ENCODE peak calls at places on chromosomes 1 and 21, in nine cellular contexts. One of them, this sample, is unnamed.

GRCh38 chr1:53348491-53349368 is 20.9 kb upstream of the LRP8 start:
- DNase-seq in astrocyte of the spinal cord: no peak
- DNase-seq in IMR-90: no peak
- DNase-seq in stomach: peak; percentile 8
- DNase-seq in pancreas: no peak
- DNase-seq in GM10248: no peak
- DNase-seq in tibial artery: peak; percentile 12
- DNase-seq in fibroblast of mammary gland: no peak
- DNase-seq in neural crest cell: no peak
- DNase-seq in this sample: peak; percentile 76

GRCh38 chr21:44720170-44720569 is 8.8 kb upstream of the TSPEAR start:
- DNase-seq in astrocyte of the spinal cord: no peak
- DNase-seq in IMR-90: no peak
- DNase-seq in stomach: no peak
- DNase-seq in pancreas: no peak
- DNase-seq in GM10248: no peak
- DNase-seq in tibial artery: no peak
- DNase-seq in fibroblast of mammary gland: no peak
- DNase-seq in neural crest cell: no peak
- DNase-seq in this sample: no peak

GRCh38 chr1:197471248-197472035 is 203.4 kb downstream of the CRB1 start:
- DNase-seq in astrocyte of the spinal cord: peak; percentile 31
- DNase-seq in IMR-90: no peak
- DNase-seq in stomach: no peak
- DNase-seq in pancreas: no peak
- DNase-seq in GM10248: no peak
- DNase-seq in tibial artery: no peak
- DNase-seq in fibroblast of mammary gland: no peak
- DNase-seq in neural crest cell: no peak
- DNase-seq in this sample: no peak

GRCh38 chr1:226697151-226697575 is 41.9 kb downstream of the ITPKB start:
- DNase-seq in astrocyte of the spinal cord: peak; percentile 87
- DNase-seq in IMR-90: peak; percentile 89
- DNase-seq in stomach: no peak
- DNase-seq in pancreas: no peak
- DNase-seq in GM10248: peak; percentile 55
- DNase-seq in tibial artery: no peak
- DNase-seq in fibroblast of mammary gland: peak; percentile 88
- DNase-seq in neural crest cell: no peak
- DNase-seq in this sample: no peak

GRCh38 chr1:38858833-38859560 is 575 bp downstream of the RRAGC start:
- DNase-seq in astrocyte of the spinal cord: peak; percentile 57
- DNase-seq in IMR-90: peak; percentile 59
- DNase-seq in stomach: peak; percentile 76
- DNase-seq in pancreas: peak; percentile 57
- DNase-seq in GM10248: peak; percentile 51
- DNase-seq in tibial artery: peak; percentile 59
- DNase-seq in fibroblast of mammary gland: peak; percentile 67
- DNase-seq in neural crest cell: no peak
- DNase-seq in this sample: peak; percentile 86

GRCh38 chr21:38667466-38667865 is 138.3 kb upstream of the ETS2 start:
- DNase-seq in astrocyte of the spinal cord: no peak
- DNase-seq in IMR-90: no peak
- DNase-seq in stomach: no peak
- DNase-seq in pancreas: no peak
- DNase-seq in GM10248: no peak
- DNase-seq in tibial artery: no peak
- DNase-seq in fibroblast of mammary gland: no peak
- DNase-seq in neural crest cell: no peak
- DNase-seq in this sample: peak; percentile 72

GRCh38 chr1:228974296-228974695 is 239.0 kb downstream of the RHOU start:
- DNase-seq in astrocyte of the spinal cord: no peak
- DNase-seq in IMR-90: no peak
- DNase-seq in stomach: no peak
- DNase-seq in pancreas: no peak
- DNase-seq in GM10248: no peak
- DNase-seq in tibial artery: no peak
- DNase-seq in fibroblast of mammary gland: no peak
- DNase-seq in neural crest cell: no peak
- DNase-seq in this sample: no peak

GRCh38 chr21:37642493-37642892 is 273.8 kb downstream of the KCNJ6 start:
- DNase-seq in astrocyte of the spinal cord: no peak
- DNase-seq in IMR-90: no peak
- DNase-seq in stomach: no peak
- DNase-seq in pancreas: no peak
- DNase-seq in GM10248: peak; percentile 40
- DNase-seq in tibial artery: no peak
- DNase-seq in fibroblast of mammary gland: no peak
- DNase-seq in neural crest cell: no peak
- DNase-seq in this sample: no peak

GRCh38 chr1:88133991-88134390 is 550.1 kb upstream of the PKN2 start:
- DNase-seq in astrocyte of the spinal cord: no peak
- DNase-seq in IMR-90: no peak
- DNase-seq in stomach: no peak
- DNase-seq in pancreas: no peak
- DNase-seq in GM10248: no peak
- DNase-seq in tibial artery: no peak
- DNase-seq in fibroblast of mammary gland: no peak
- DNase-seq in neural crest cell: no peak
- DNase-seq in this sample: no peak

GRCh38 chr1:117754061-117754969 is 148.5 kb downstream of the TENT5C start:
- DNase-seq in astrocyte of the spinal cord: peak; percentile 58
- DNase-seq in IMR-90: peak; percentile 59
- DNase-seq in stomach: peak; percentile 72
- DNase-seq in pancreas: peak; percentile 80
- DNase-seq in GM10248: peak; percentile 60
- DNase-seq in tibial artery: peak; percentile 53
- DNase-seq in fibroblast of mammary gland: peak; percentile 63
- DNase-seq in neural crest cell: peak; percentile 67
- DNase-seq in this sample: no peak

GRCh38 chr1:218517507-218517906 is 172.4 kb downstream of the TGFB2 start:
- DNase-seq in astrocyte of the spinal cord: no peak
- DNase-seq in IMR-90: no peak
- DNase-seq in stomach: no peak
- DNase-seq in pancreas: no peak
- DNase-seq in GM10248: no peak
- DNase-seq in tibial artery: no peak
- DNase-seq in fibroblast of mammary gland: no peak
- DNase-seq in neural crest cell: no peak
- DNase-seq in this sample: no peak

GRCh38 chr1:78038491-78038939 is 7.3 kb upstream of the GIPC2 start:
- DNase-seq in astrocyte of the spinal cord: peak; percentile 67
- DNase-seq in IMR-90: peak; percentile 83
- DNase-seq in stomach: no peak
- DNase-seq in pancreas: no peak
- DNase-seq in GM10248: no peak
- DNase-seq in tibial artery: no peak
- DNase-seq in fibroblast of mammary gland: peak; percentile 70
- DNase-seq in neural crest cell: no peak
- DNase-seq in this sample: no peak

GRCh38 chr1:226610671-226611070 is 62.1 kb downstream of the STUM start:
- DNase-seq in astrocyte of the spinal cord: no peak
- DNase-seq in IMR-90: no peak
- DNase-seq in stomach: no peak
- DNase-seq in pancreas: no peak
- DNase-seq in GM10248: no peak
- DNase-seq in tibial artery: peak; percentile 13
- DNase-seq in fibroblast of mammary gland: no peak
- DNase-seq in neural crest cell: no peak
- DNase-seq in this sample: no peak

GRCh38 chr1:159937014-159937750 is 8.2 kb downstream of the IGSF9 start:
- DNase-seq in astrocyte of the spinal cord: no peak
- DNase-seq in IMR-90: no peak
- DNase-seq in stomach: peak; percentile 57
- DNase-seq in pancreas: no peak
- DNase-seq in GM10248: peak; percentile 45
- DNase-seq in tibial artery: no peak
- DNase-seq in fibroblast of mammary gland: no peak
- DNase-seq in neural crest cell: no peak
- DNase-seq in this sample: no peak

GRCh38 chr1:89610457-89610991 is 22.4 kb upstream of the LRRC8C start:
- DNase-seq in astrocyte of the spinal cord: no peak
- DNase-seq in IMR-90: no peak
- DNase-seq in stomach: no peak
- DNase-seq in pancreas: no peak
- DNase-seq in GM10248: no peak
- DNase-seq in tibial artery: no peak
- DNase-seq in fibroblast of mammary gland: no peak
- DNase-seq in neural crest cell: no peak
- DNase-seq in this sample: no peak

GRCh38 chr1:7356079-7356478 is 415.0 kb upstream of the VAMP3 start:
- DNase-seq in astrocyte of the spinal cord: no peak
- DNase-seq in IMR-90: no peak
- DNase-seq in stomach: no peak
- DNase-seq in pancreas: no peak
- DNase-seq in GM10248: no peak
- DNase-seq in tibial artery: no peak
- DNase-seq in fibroblast of mammary gland: no peak
- DNase-seq in neural crest cell: no peak
- DNase-seq in this sample: no peak

GRCh38 chr1:71510725-71511124 is 429.9 kb upstream of the ZRANB2 start:
- DNase-seq in astrocyte of the spinal cord: no peak
- DNase-seq in IMR-90: no peak
- DNase-seq in stomach: no peak
- DNase-seq in pancreas: no peak
- DNase-seq in GM10248: no peak
- DNase-seq in tibial artery: no peak
- DNase-seq in fibroblast of mammary gland: no peak
- DNase-seq in neural crest cell: no peak
- DNase-seq in this sample: no peak
- TF ChIP-seq CTCF in astrocyte of the spinal cord: no peak
- TF ChIP-seq CTCF in IMR-90: no peak
- TF ChIP-seq CTCF in stomach: no peak
- TF ChIP-seq CTCF in pancreas: no peak
- TF ChIP-seq CTCF in GM10248: no peak
- TF ChIP-seq CTCF in tibial artery: no peak
- TF ChIP-seq CTCF in fibroblast of mammary gland: no peak
- TF ChIP-seq CTCF in neural crest cell: no peak
- TF ChIP-seq CTCF in this sample: no peak

DNA sequence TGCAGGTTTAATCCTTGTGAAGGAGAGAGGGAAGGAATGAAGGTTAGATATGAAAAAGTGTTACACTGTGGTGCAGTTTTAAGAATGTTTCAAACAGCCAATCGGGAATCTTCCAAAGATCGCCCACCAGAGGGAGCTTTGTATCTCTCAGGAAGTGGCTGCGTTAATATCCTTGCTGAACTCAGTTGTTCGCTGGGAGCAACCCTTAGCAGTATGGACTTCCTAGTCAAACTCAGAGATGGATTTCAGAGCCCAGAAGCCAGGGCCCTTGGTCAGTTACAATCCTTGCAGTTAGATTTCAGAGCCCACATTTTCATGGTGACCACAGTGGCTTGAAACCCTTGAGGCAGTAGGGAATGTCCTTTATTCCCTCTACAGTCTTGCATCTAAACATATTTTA is 136.2 kb downstream of the NTNG1 start:
- DNase-seq in astrocyte of the spinal cord: peak; percentile 62
- DNase-seq in IMR-90: peak; percentile 36
- DNase-seq in stomach: peak; percentile 25
- DNase-seq in pancreas: no peak
- DNase-seq in GM10248: no peak
- DNase-seq in tibial artery: no peak
- DNase-seq in fibroblast of mammary gland: peak; percentile 65
- DNase-seq in neural crest cell: peak; percentile 50
- DNase-seq in this sample: no peak
- TF ChIP-seq CTCF in astrocyte of the spinal cord: peak; percentile 68
- TF ChIP-seq CTCF in IMR-90: peak; percentile 30
- TF ChIP-seq CTCF in stomach: peak; percentile 30
- TF ChIP-seq CTCF in pancreas: no peak
- TF ChIP-seq CTCF in GM10248: no peak
- TF ChIP-seq CTCF in tibial artery: no peak
- TF ChIP-seq CTCF in fibroblast of mammary gland: peak; percentile 71
- TF ChIP-seq CTCF in neural crest cell: peak; percentile 73
- TF ChIP-seq CTCF in this sample: peak; percentile 63

DNA sequence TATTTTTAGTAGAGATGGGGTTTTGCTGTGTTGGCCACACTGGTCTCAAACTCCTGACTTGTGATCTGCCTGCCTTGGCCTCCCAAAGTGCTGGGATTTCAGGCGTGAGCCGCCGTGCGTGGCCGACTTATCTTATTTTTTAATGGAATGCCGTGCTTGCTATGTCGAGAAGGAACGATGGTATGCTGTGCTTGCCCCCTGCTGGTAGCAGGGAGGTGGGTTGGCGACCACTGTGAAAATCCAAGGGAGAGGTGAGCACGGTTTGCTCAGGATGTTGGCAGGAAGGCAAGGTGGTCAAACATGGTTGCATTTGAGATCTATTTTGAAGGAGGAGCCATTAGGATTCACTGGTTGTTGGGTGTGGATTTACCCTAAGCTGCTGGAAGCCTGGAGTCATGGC is 45.8 kb upstream of the RCC2 start:
- DNase-seq in astrocyte of the spinal cord: no peak
- DNase-seq in IMR-90: peak; percentile 10
- DNase-seq in stomach: peak; percentile 27
- DNase-seq in pancreas: no peak
- DNase-seq in GM10248: no peak
- DNase-seq in tibial artery: no peak
- DNase-seq in fibroblast of mammary gland: peak; percentile 26
- DNase-seq in neural crest cell: no peak
- DNase-seq in this sample: no peak
- TF ChIP-seq CTCF in astrocyte of the spinal cord: peak; percentile 39
- TF ChIP-seq CTCF in IMR-90: peak; percentile 42
- TF ChIP-seq CTCF in stomach: peak; percentile 10
- TF ChIP-seq CTCF in pancreas: no peak
- TF ChIP-seq CTCF in GM10248: peak; percentile 7
- TF ChIP-seq CTCF in tibial artery: no peak
- TF ChIP-seq CTCF in fibroblast of mammary gland: peak; percentile 54
- TF ChIP-seq CTCF in neural crest cell: peak; percentile 55
- TF ChIP-seq CTCF in this sample: peak; percentile 36

GRCh38 chr1:179589524-179589923 is 2.1 kb upstream of the TDRD5 start:
- DNase-seq in astrocyte of the spinal cord: no peak
- DNase-seq in IMR-90: no peak
- DNase-seq in stomach: no peak
- DNase-seq in pancreas: no peak
- DNase-seq in GM10248: no peak
- DNase-seq in tibial artery: no peak
- DNase-seq in fibroblast of mammary gland: peak; percentile 11
- DNase-seq in neural crest cell: no peak
- DNase-seq in this sample: no peak

GRCh38 chr1:179583869-179584268 is 7.8 kb upstream of the TDRD5 start:
- DNase-seq in astrocyte of the spinal cord: no peak
- DNase-seq in IMR-90: no peak
- DNase-seq in stomach: no peak
- DNase-seq in pancreas: no peak
- DNase-seq in GM10248: no peak
- DNase-seq in tibial artery: no peak
- DNase-seq in fibroblast of mammary gland: no peak
- DNase-seq in neural crest cell: no peak
- DNase-seq in this sample: no peak

GRCh38 chr1:179588425-179589024 is 3.1 kb upstream of the TDRD5 start:
- DNase-seq in astrocyte of the spinal cord: no peak
- DNase-seq in IMR-90: no peak
- DNase-seq in stomach: no peak
- DNase-seq in pancreas: no peak
- DNase-seq in GM10248: no peak
- DNase-seq in tibial artery: no peak
- DNase-seq in fibroblast of mammary gland: no peak
- DNase-seq in neural crest cell: no peak
- DNase-seq in this sample: no peak

GRCh38 chr1:179587336-179587735 is 4.3 kb upstream of the TDRD5 start:
- DNase-seq in astrocyte of the spinal cord: no peak
- DNase-seq in IMR-90: no peak
- DNase-seq in stomach: no peak
- DNase-seq in pancreas: no peak
- DNase-seq in GM10248: no peak
- DNase-seq in tibial artery: no peak
- DNase-seq in fibroblast of mammary gland: no peak
- DNase-seq in neural crest cell: no peak
- DNase-seq in this sample: no peak

GRCh38 chr1:179586107-179586823 is 5.4 kb upstream of the TDRD5 start:
- DNase-seq in astrocyte of the spinal cord: peak; percentile 50
- DNase-seq in IMR-90: no peak
- DNase-seq in stomach: peak; percentile 85
- DNase-seq in pancreas: peak; percentile 60
- DNase-seq in GM10248: no peak
- DNase-seq in tibial artery: peak; percentile 62
- DNase-seq in fibroblast of mammary gland: peak; percentile 21
- DNase-seq in neural crest cell: peak; percentile 65
- DNase-seq in this sample: no peak
- TF ChIP-seq CTCF in astrocyte of the spinal cord: peak; percentile 48
- TF ChIP-seq CTCF in IMR-90: peak; percentile 27
- TF ChIP-seq CTCF in stomach: peak; percentile 59
- TF ChIP-seq CTCF in pancreas: peak; percentile 69
- TF ChIP-seq CTCF in GM10248: no peak
- TF ChIP-seq CTCF in tibial artery: peak; percentile 41
- TF ChIP-seq CTCF in fibroblast of mammary gland: no peak
- TF ChIP-seq CTCF in neural crest cell: peak; percentile 71
- TF ChIP-seq CTCF in this sample: peak; percentile 54

This sample was measured in osteocyte.